ENCODE peak calls at places on chromosomes 7 and 10, in ten cellular contexts. H is pancreas; U is aorta; G is AG04450; T is lower lobe of right lung; D is ovary; M is dorsolateral prefrontal cortex; I is thyroid gland; B is naive thymus-derived CD4-positive, alpha-beta T cell; N is A549. O is an unnamed sample.

GRCh38 chr7:85770332-85770731 is 583.5 kb upstream of the SEMA3D start:
- DNase-seq in H (no peak), U (no peak), G (no peak), T (no peak), D (no peak), M (no peak), I (no peak), B (no peak), N (no peak), O (no peak)

GRCh38 chr7:15647309-15647708 is 39.2 kb downstream of the MEOX2 start:
- DNase-seq in H (no peak), U (no peak), G (no peak), T (no peak), D (no peak), M (no peak), I (no peak), B (no peak), N (no peak), O (no peak)

GRCh38 chr10:61623101-61623500 is 39.6 kb upstream of the CABCOCO1 start:
- DNase-seq in H (no peak), U (no peak), G (no peak), T (no peak), D (no peak), M (no peak), I (no peak), B (no peak), N (no peak), O (no peak)

GRCh38 chr10:122847782-122848604 is 2.3 kb upstream of the CUZD1 start:
- DNase-seq in H (peak; percentile 51), U (no peak), G (no peak), T (no peak), D (no peak), M (no peak), I (no peak), B (no peak), N (no peak), O (no peak)

GRCh38 chr10:129868470-129869035 is 95.5 kb downstream of the EBF3 start:
- DNase-seq in H (no peak), U (no peak), G (no peak), T (no peak), D (no peak), M (no peak), I (no peak), B (no peak), N (no peak), O (no peak)

GRCh38 chr10:79463578-79464496 is 18.4 kb upstream of the ZCCHC24 start:
- DNase-seq in H (no peak), U (no peak), G (no peak), T (no peak), D (no peak), M (no peak), I (no peak), B (no peak), N (no peak), O (peak; percentile 64)

GRCh38 chr7:84105582-84105981 is 89.0 kb downstream of the SEMA3A start:
- DNase-seq in H (no peak), U (no peak), G (no peak), T (no peak), D (no peak), M (no peak), I (no peak), B (no peak), N (no peak), O (no peak)

GRCh38 chr10:27531336-27531847 is 27.3 kb downstream of the RAB18 start:
- DNase-seq in H (no peak), U (no peak), G (no peak), T (no peak), D (no peak), M (no peak), I (no peak), B (no peak), N (no peak), O (no peak)

GRCh38 chr10:76926006-76926405 is 711.6 kb downstream of the KCNMA1 start:
- DNase-seq in H (no peak), U (no peak), G (no peak), T (no peak), D (no peak), M (no peak), I (no peak), B (no peak), N (no peak), O (no peak)

GRCh38 chr10:31083765-31084184 is 52.1 kb upstream of the ZNF438 start:
- DNase-seq in H (no peak), U (no peak), G (no peak), T (peak; percentile 53), D (no peak), M (peak; percentile 30), I (peak; percentile 55), B (peak; percentile 38), N (peak; percentile 51), O (peak; percentile 62)

GRCh38 chr10:63633677-63634487 is 112.7 kb downstream of the REEP3 start:
- DNase-seq in H (no peak), U (no peak), G (no peak), T (no peak), D (no peak), M (no peak), I (peak; percentile 27), B (no peak), N (peak; percentile 42), O (no peak)

GRCh38 chr7:52540041-52540440 is 495.4 kb upstream of the POM121L12 start:
- DNase-seq in H (no peak), U (no peak), G (no peak), T (no peak), D (no peak), M (no peak), I (no peak), B (no peak), N (no peak), O (no peak)

GRCh38 chr7:78924581-78924980 is 528.9 kb downstream of the MAGI2 start:
- DNase-seq in H (no peak), U (no peak), G (no peak), T (no peak), D (no peak), M (no peak), I (no peak), B (no peak), N (no peak), O (no peak)

GRCh38 chr7:123867220-123867619 is 22.3 kb downstream of the HYAL4 start:
- DNase-seq in H (no peak), U (no peak), G (no peak), T (no peak), D (no peak), M (no peak), I (no peak), B (no peak), N (no peak), O (no peak)

GRCh38 chr10:132640326-132641125 is 102.9 kb downstream of the INPP5A start:
- DNase-seq in H (no peak), U (peak; percentile 45), G (no peak), T (no peak), D (peak; percentile 15), M (no peak), I (no peak), B (no peak), N (no peak), O (no peak)

GRCh38 chr10:132641401-132641800 is 103.8 kb downstream of the INPP5A start:
- DNase-seq in H (no peak), U (peak; percentile 25), G (no peak), T (no peak), D (no peak), M (no peak), I (no peak), B (no peak), N (no peak), O (no peak)

GRCh38 chr10:132643709-132644543 is 106.3 kb downstream of the INPP5A start:
- DNase-seq in H (no peak), U (peak; percentile 72), G (no peak), T (peak; percentile 39), D (no peak), M (peak; percentile 26), I (no peak), B (no peak), N (no peak), O (peak; percentile 48)

GRCh38 chr10:132641966-132642731 is 104.6 kb downstream of the INPP5A start:
- DNase-seq in H (no peak), U (peak; percentile 76), G (no peak), T (peak; percentile 34), D (no peak), M (no peak), I (no peak), B (no peak), N (no peak), O (peak; percentile 43)

GRCh38 chr10:132642732-132643008 is 105.1 kb downstream of the INPP5A start:
- DNase-seq in H (no peak), U (peak; percentile 41), G (no peak), T (no peak), D (no peak), M (no peak), I (no peak), B (no peak), N (no peak), O (no peak)
- H3K4me3 ChIP-seq in H (no peak overlapping the region), U (no peak overlapping the region), G (no peak overlapping the region), T (no peak overlapping the region), D (no peak overlapping the region), M (no peak overlapping the region), I (no peak overlapping the region), B (no peak overlapping the region), N (no peak overlapping the region), O (no peak overlapping the region)

GRCh38 chr10:97611473-97611872 is 21.8 kb downstream of the MORN4 start:
- DNase-seq in H (no peak), U (no peak), G (no peak), T (no peak), D (no peak), M (no peak), I (no peak), B (no peak), N (no peak), O (no peak)

GRCh38 chr10:97612386-97612785 is 20.9 kb downstream of the MORN4 start:
- DNase-seq in H (no peak), U (no peak), G (peak; percentile 15), T (no peak), D (no peak), M (no peak), I (peak; percentile 20), B (no peak), N (peak; percentile 85), O (no peak)

GRCh38 chr10:97607076-97607635 is 17.6 kb downstream of the C10orf62 start:
- DNase-seq in H (no peak), U (no peak), G (no peak), T (no peak), D (no peak), M (no peak), I (no peak), B (no peak), N (no peak), O (no peak)

GRCh38 chr10:97608991-97609561 is 19.6 kb downstream of the C10orf62 start:
- DNase-seq in H (no peak), U (no peak), G (no peak), T (peak; percentile 65), D (no peak), M (no peak), I (no peak), B (no peak), N (no peak), O (peak; percentile 85)
- H3K4me3 ChIP-seq in H (no peak overlapping the region), U (no peak overlapping the region), G (no peak overlapping the region), T (no peak overlapping the region), D (no peak overlapping the region), M (no peak overlapping the region), I (no peak overlapping the region), B (no peak overlapping the region), N (no peak overlapping the region), O (no peak overlapping the region)

GRCh38 chr7:118072893-118073674 is 110.9 kb upstream of the LSM8 start:
- DNase-seq in H (no peak), U (no peak), G (no peak), T (no peak), D (no peak), M (no peak), I (no peak), B (no peak), N (no peak), O (no peak)
- H3K4me3 ChIP-seq in H (no peak overlapping the region), U (no peak overlapping the region), G (no peak overlapping the region), T (no peak overlapping the region), D (no peak overlapping the region), M (no peak overlapping the region), I (no peak overlapping the region), B (no peak overlapping the region), N (no peak overlapping the region), O (no peak overlapping the region)

GRCh38 chr10:26480909-26481703 is 43.0 kb downstream of the APBB1IP start:
- DNase-seq in H (no peak), U (no peak), G (no peak), T (no peak), D (no peak), M (no peak), I (peak; percentile 56), B (no peak), N (no peak), O (no peak)
- H3K4me3 ChIP-seq in H (no peak overlapping the region), U (no peak overlapping the region), G (no peak overlapping the region), T (no peak overlapping the region), D (no peak overlapping the region), M (no peak overlapping the region), I (no peak overlapping the region), B (no peak overlapping the region), N (no peak overlapping the region), O (no peak overlapping the region)

O was measured in right cardiac atrium.